ENCODE peak calls at places on chromosomes 6 and 20, in five cellular contexts. B is occipital lobe; J is caudate nucleus; N is stimulated activated CD8-positive, alpha-beta memory T cell treated with anti-CD3 and anti-CD28 coated beads, Interleukin-4, amount 100 ng/mL, for 48 hours; G is iris pigment epithelial cell. M is an unnamed sample.

GRCh38 chr6:163771180-163771579 is 356.7 kb downstream of the QKI start:
- DNase-seq in B (no peak), J (no peak), N (no peak), G (peak), M (no peak)

GRCh38 chr6:151240036-151240685 is 394 bp downstream of the AKAP12 start:
- DNase-seq in B (peak), J (peak), N (peak), G (peak), M (peak)

GRCh38 chr20:32387262-32387661 is 29.1 kb downstream of the ASXL1 start:
- DNase-seq in B (no peak), J (no peak), N (no peak), G (peak), M (no peak)

GRCh38 chr6:12147557-12148316 is 135.6 kb downstream of the HIVEP1 start:
- DNase-seq in B (no peak), J (no peak), N (no peak), G (peak), M (no peak)

GRCh38 chr6:144347447-144347758 is 62.3 kb downstream of the UTRN start:
- DNase-seq in B (no peak), J (no peak), N (no peak), G (no peak), M (no peak)

GRCh38 chr6:25094726-25095125 is 159.0 kb upstream of the RIPOR2 start:
- DNase-seq in B (no peak), J (no peak), N (no peak), G (no peak), M (no peak)

GRCh38 chr6:166496460-166496859 is 90.0 kb downstream of the RAMACL start:
- DNase-seq in B (no peak), J (no peak), N (no peak), G (no peak), M (no peak)

GRCh38 chr6:111283707-111284106 is 196.4 kb downstream of the SLC16A10 start:
- DNase-seq in B (no peak), J (no peak), N (no peak), G (no peak), M (no peak)

GRCh38 chr20:35273449-35274171 is 4.3 kb downstream of the MMP24OS start:
- DNase-seq in B (peak), J (peak), N (no peak), G (peak), M (no peak)

GRCh38 chr6:113645576-113645970 is 211.6 kb upstream of the MARCKS start:
- DNase-seq in B (no peak), J (no peak), N (no peak), G (peak), M (peak)

GRCh38 chr6:92790381-92790780 is 629.0 kb downstream of the EPHA7 start:
- DNase-seq in B (no peak), J (no peak), N (no peak), G (no peak), M (no peak)

GRCh38 chr6:145148392-145149175 is 586.7 kb downstream of the EPM2A start:
- DNase-seq in B (no peak), J (no peak), N (no peak), G (peak), M (peak)

GRCh38 chr6:77397561-77397960 is 65.7 kb downstream of the HTR1B start:
- DNase-seq in B (no peak), J (no peak), N (no peak), G (no peak), M (peak)

GRCh38 chr6:44676826-44677433 is 289.4 kb downstream of the CDC5L start:
- DNase-seq in B (no peak), J (no peak), N (no peak), G (no peak), M (no peak)

GRCh38 chr6:154373971-154374370 is 17.4 kb upstream of the IPCEF1 start:
- DNase-seq in B (no peak), J (no peak), N (no peak), G (no peak), M (no peak)

GRCh38 chr6:87832025-87832825 is 130.2 kb upstream of the AKIRIN2 start:
- DNase-seq in B (no peak), J (no peak), N (no peak), G (peak), M (peak)

GRCh38 chr6:43911625-43912577 is 141.9 kb downstream of the VEGFA start:
- DNase-seq in B (no peak), J (no peak), N (no peak), G (no peak), M (no peak)

GRCh38 chr6:74606488-74607135 is 599.2 kb downstream of the COL12A1 start:
- DNase-seq in B (no peak), J (no peak), N (no peak), G (peak), M (peak)

GRCh38 chr20:54208492-54209044 is 681 bp downstream of the PFDN4 start:
- DNase-seq in B (peak), J (no peak), N (peak), G (peak), M (no peak)

GRCh38 chr20:48530957-48531356 is 296.8 kb downstream of the PREX1 start:
- DNase-seq in B (no peak), J (no peak), N (no peak), G (no peak), M (peak)

GRCh38 chr20:57818418-57818817 is 108.6 kb upstream of the PMEPA1 start:
- DNase-seq in B (no peak), J (no peak), N (no peak), G (no peak), M (no peak)

GRCh38 chr6:17473554-17473953 is 80.2 kb downstream of the CAP2 start:
- DNase-seq in B (no peak), J (no peak), N (no peak), G (no peak), M (no peak)

GRCh38 chr20:53157443-53158408 is 185.6 kb downstream of the TSHZ2 start:
- DNase-seq in B (no peak), J (no peak), N (peak), G (peak), M (no peak)

GRCh38 chr20:24851346-24852019 is 97.6 kb upstream of the CST7 start:
- DNase-seq in B (no peak), J (no peak), N (no peak), G (no peak), M (no peak)

GRCh38 chr6:56953597-56954388 is 1.1 kb upstream of the BEND6 start:
- DNase-seq in B (no peak), J (no peak), N (peak), G (peak), M (no peak)

GRCh38 chr6:154731296-154732218 is 1.7 kb upstream of the SCAF8 start:
- DNase-seq in B (no peak), J (no peak), N (no peak), G (no peak), M (no peak)

GRCh38 chr6:20403766-20404640 is 2.3 kb downstream of the E2F3 start:
- DNase-seq in B (peak), J (peak), N (peak), G (peak), M (peak)

GRCh38 chr6:111626446-111626845 is 20.8 kb upstream of the TRAF3IP2 start:
- DNase-seq in B (no peak), J (no peak), N (peak), G (no peak), M (no peak)

M was measured in NCI-H226.